ENCODE peak calls at places on chromosomes 6 and 20, in six cellular contexts. U is HCT116; I is spleen; G is pancreas; O is GM23338; E is CD8-positive, alpha-beta T cell. C is an unnamed sample. For H3K27me3 and H3K36me3, the result is how much of the 10 kb centered on the place peaks cover.

GRCh38 chr6:3396503-3397180 is 60.2 kb downstream of the SLC22A23 start:
- DNase-seq in U (no peak), I (no peak), G (no peak), O (no peak), E (no peak), C (no peak)

GRCh38 chr6:112086744-112087135 is 542 bp downstream of the TUBE1 start:
- DNase-seq in U (peak), I (no peak), G (no peak), O (peak), E (no peak), C (no peak)

GRCh38 chr6:8535505-8535904 is 100.2 kb upstream of the SLC35B3 start:
- DNase-seq in U (no peak), I (no peak), G (no peak), O (no peak), E (no peak), C (no peak)

GRCh38 chr20:6855806-6856205 is 88.3 kb downstream of the BMP2 start:
- DNase-seq in U (no peak), I (no peak), G (no peak), O (no peak), E (no peak), C (no peak)

GRCh38 chr6:83354747-83355146 is 76.1 kb downstream of the ME1 start:
- DNase-seq in U (no peak), I (no peak), G (no peak), O (no peak), E (no peak), C (no peak)

GRCh38 chr6:7115452-7116223 is 7.9 kb downstream of the RREB1 start:
- DNase-seq in U (no peak), I (no peak), G (no peak), O (no peak), E (no peak), C (no peak)

GRCh38 chr6:34120953-34121675 is 24.8 kb downstream of the GRM4 start:
- DNase-seq in U (no peak), I (no peak), G (no peak), O (no peak), E (no peak), C (no peak)

GRCh38 chr6:148776321-148776966 is 29.6 kb downstream of the UST start:
- DNase-seq in U (no peak), I (no peak), G (no peak), O (no peak), E (no peak), C (no peak)

GRCh38 chr6:32609731-32610640 is 20.3 kb upstream of the HLA-DRB1 start:
- DNase-seq in U (peak), I (peak), G (peak), O (peak), E (no peak), C (peak)

GRCh38 chr6:1129141-1129540 is 182.8 kb upstream of the FOXQ1 start:
- DNase-seq in U (no peak), I (no peak), G (no peak), O (no peak), E (no peak), C (no peak)

GRCh38 chr6:111585241-111585968 is 20.3 kb downstream of the TRAF3IP2 start:
- DNase-seq in U (no peak), I (no peak), G (no peak), O (no peak), E (no peak), C (no peak)

GRCh38 chr20:2340136-2340535 is 40.6 kb upstream of the TGM6 start:
- DNase-seq in U (no peak), I (no peak), G (no peak), O (no peak), E (no peak), C (no peak)
- TF ChIP-seq CTCF in U (peak), I (no peak), G (no peak), O (peak), E (no peak), C (peak)

GRCh38 chr6:159301277-159301676 is 132.1 kb downstream of the FNDC1 start:
- DNase-seq in U (no peak), I (no peak), G (no peak), O (no peak), E (no peak), C (no peak)

GRCh38 chr6:159302196-159302595 is 133.0 kb downstream of the FNDC1 start:
- DNase-seq in U (no peak), I (no peak), G (no peak), O (no peak), E (no peak), C (no peak)

GRCh38 chr6:159303784-159304183 is 134.6 kb downstream of the FNDC1 start:
- DNase-seq in U (no peak), I (no peak), G (no peak), O (no peak), E (no peak), C (no peak)

GRCh38 chr6:159299566-159299965 is 130.4 kb downstream of the FNDC1 start:
- DNase-seq in U (no peak), I (no peak), G (no peak), O (no peak), E (no peak), C (no peak)

GRCh38 chr6:159298840-159299239 is 129.6 kb downstream of the FNDC1 start:
- DNase-seq in U (no peak), I (no peak), G (no peak), O (no peak), E (no peak), C (no peak)
- H3K27me3 ChIP-seq in U (under half), I (under half), G (under half), O (under half), E (under half), C (under half)

GRCh38 chr6:56459030-56459805 is 183.5 kb downstream of the DST start:
- DNase-seq in U (no peak), I (no peak), G (no peak), O (no peak), E (no peak), C (no peak)
- H3K36me3 ChIP-seq in U (under half), I (under half), G (under half), O (under half), E (under half), C (under half)

GRCh38 chr20:35146299-35146921 is 726 bp downstream of the EDEM2 start:
- DNase-seq in U (no peak), I (peak), G (peak), O (peak), E (no peak), C (no peak)

GRCh38 chr20:35145141-35145564 is 2.0 kb downstream of the EDEM2 start:
- DNase-seq in U (peak), I (no peak), G (no peak), O (peak), E (no peak), C (no peak)

GRCh38 chr20:35146922-35147574 is at the start of gene EDEM2:
- DNase-seq in U (peak), I (peak), G (peak), O (peak), E (peak), C (peak)

GRCh38 chr20:35144694-35145093 is 2.4 kb downstream of the EDEM2 start:
- DNase-seq in U (no peak), I (peak), G (no peak), O (no peak), E (no peak), C (peak)
- TF ChIP-seq CTCF in U (no peak), I (no peak), G (no peak), O (no peak), E (no peak), C (no peak)

DNA sequence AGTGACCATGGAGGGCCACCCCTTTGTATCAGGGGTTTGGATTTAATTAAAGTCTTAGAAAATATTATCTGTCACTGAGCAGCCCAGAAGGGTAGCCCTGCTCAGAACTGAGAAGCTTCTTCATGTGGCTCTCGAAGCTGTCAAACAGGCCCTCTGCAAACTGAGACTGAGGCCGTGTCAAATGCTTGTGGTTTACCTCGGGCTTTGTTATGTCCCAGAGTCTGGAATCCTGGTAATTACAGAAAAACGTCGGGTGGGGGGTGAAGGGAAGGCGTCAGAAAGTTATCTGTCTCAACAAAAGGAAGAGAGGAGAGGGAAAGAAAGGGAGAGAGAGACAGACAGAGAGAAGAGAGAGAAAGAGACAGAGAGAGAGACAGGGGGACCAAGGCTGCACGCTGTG is 200.8 kb downstream of the BMP7 start:
- DNase-seq in U (no peak), I (no peak), G (no peak), O (no peak), E (no peak), C (no peak)
- H3K27me3 ChIP-seq in U (under half), I (under half), G (under half), O (under half), E (under half), C (under half)

GRCh38 chr6:42103753-42104094 is 38.7 kb downstream of the C6orf132 start:
- DNase-seq in U (no peak), I (no peak), G (no peak), O (no peak), E (no peak), C (no peak)
- H3K36me3 ChIP-seq in U (under half), I (under half), G (under half), O (under half), E (under half), C (under half)

GRCh38 chr20:20712004-20712473 is 405 bp downstream of the RALGAPA2 start:
- DNase-seq in U (no peak), I (no peak), G (no peak), O (peak), E (no peak), C (no peak)

GRCh38 chr20:20713244-20713765 is 861 bp upstream of the RALGAPA2 start:
- DNase-seq in U (no peak), I (peak), G (peak), O (no peak), E (no peak), C (no peak)

GRCh38 chr20:20710847-20711315 is 1.6 kb downstream of the RALGAPA2 start:
- DNase-seq in U (no peak), I (no peak), G (peak), O (no peak), E (no peak), C (no peak)

GRCh38 chr20:20711413-20711812 is 1.0 kb downstream of the RALGAPA2 start:
- DNase-seq in U (no peak), I (peak), G (peak), O (peak), E (no peak), C (no peak)

GRCh38 chr20:20712474-20713243 is at the start of gene RALGAPA2:
- DNase-seq in U (peak), I (peak), G (peak), O (peak), E (peak), C (peak)
- TF ChIP-seq CTCF in U (no peak), I (no peak), G (no peak), O (no peak), E (no peak), C (no peak)

DNA sequence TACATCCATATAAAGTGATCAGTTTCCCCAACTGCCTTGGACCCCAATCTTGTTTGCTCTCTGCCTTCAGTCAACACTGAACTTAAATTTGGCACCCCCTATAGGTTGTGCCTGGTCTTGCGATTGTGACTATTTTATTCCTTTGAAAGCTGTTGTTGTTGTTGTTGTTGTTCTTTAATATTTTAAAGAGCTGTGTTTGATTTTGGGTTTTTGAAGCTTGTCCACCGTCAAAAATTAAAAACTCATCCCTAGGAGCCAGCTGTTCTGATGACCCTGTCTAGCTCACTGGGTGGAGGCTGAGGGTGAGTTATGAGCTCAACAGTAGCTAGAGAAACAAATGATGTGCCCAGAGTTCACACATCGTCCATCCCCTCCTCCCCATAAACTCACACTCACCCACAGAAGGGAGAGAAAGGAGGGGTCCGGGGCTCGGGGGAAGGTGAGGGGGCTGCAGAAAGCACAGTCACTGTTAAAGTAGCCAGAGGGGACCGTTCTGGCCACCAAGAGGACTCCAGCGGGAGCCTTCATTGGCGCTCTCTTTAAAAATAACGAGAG is 4.0 kb downstream of the SIM1 start:
- DNase-seq in U (no peak), I (no peak), G (no peak), O (peak), E (no peak), C (no peak)
- H3K27me3 ChIP-seq in U (under half), I (half or more), G (half or more), O (half or more), E (half or more), C (under half)

GRCh38 chr6:150953860-150954259 is 88.4 kb downstream of the MTHFD1L start:
- DNase-seq in U (no peak), I (no peak), G (no peak), O (no peak), E (no peak), C (no peak)
- H3K36me3 ChIP-seq in U (half or more), I (under half), G (under half), O (under half), E (under half), C (under half)

GRCh38 chr20:63295422-63295821 is 2.4 kb downstream of the COL20A1 start:
- DNase-seq in U (no peak), I (no peak), G (no peak), O (no peak), E (no peak), C (no peak)
- TF ChIP-seq CTCF in U (peak), I (no peak), G (no peak), O (peak), E (no peak), C (peak)